ENCODE peak calls at places on chromosomes 4 and X, in eight cellular contexts. Q, S, D, K, F, I, U and Y are unnamed samples.

GRCh38 chrX:103376979-103377324 is 614 bp downstream of the BEX3 start:
- DNase-seq in Q (no peak), S (no peak), D (no peak), K (no peak), F (no peak), I (no peak), U (no peak), Y (no peak)

GRCh38 chr4:89939994-89940393 is 45.3 kb downstream of the MMRN1 start:
- DNase-seq in Q (no peak), S (peak; percentile 58), D (peak; percentile 66), K (peak; percentile 19), F (peak; percentile 51), I (no peak), U (no peak), Y (no peak)

GRCh38 chr4:189322426-189322825 is 618.2 kb upstream of the FRG1 start:
- DNase-seq in Q (no peak), S (no peak), D (no peak), K (no peak), F (no peak), I (no peak), U (no peak), Y (no peak)

GRCh38 chr4:139528377-139529005 is 27.5 kb downstream of the SETD7 start:
- DNase-seq in Q (no peak), S (no peak), D (no peak), K (peak; percentile 71), F (peak; percentile 76), I (no peak), U (no peak), Y (no peak)

GRCh38 chr4:43133566-43133965 is 241.1 kb downstream of the GRXCR1 start:
- DNase-seq in Q (no peak), S (peak; percentile 54), D (peak; percentile 2), K (no peak), F (no peak), I (no peak), U (no peak), Y (no peak)

GRCh38 chrX:139077303-139078131 is 366.0 kb upstream of the FGF13 start:
- DNase-seq in Q (no peak), S (no peak), D (no peak), K (no peak), F (no peak), I (no peak), U (no peak), Y (no peak)

GRCh38 chr4:56641494-56642051 is 39.5 kb downstream of the HOPX start:
- DNase-seq in Q (no peak), S (no peak), D (no peak), K (no peak), F (peak; percentile 81), I (peak; percentile 72), U (no peak), Y (no peak)

GRCh38 chrX:50497067-50497466 is 26.4 kb upstream of the DGKK start:
- DNase-seq in Q (no peak), S (no peak), D (no peak), K (no peak), F (no peak), I (no peak), U (no peak), Y (no peak)

GRCh38 chr4:41644288-41644914 is 104.1 kb downstream of the PHOX2B start:
- DNase-seq in Q (peak; percentile 79), S (peak; percentile 57), D (no peak), K (peak; percentile 77), F (peak; percentile 27), I (no peak), U (peak; percentile 65), Y (peak; percentile 79)

GRCh38 chr4:99624141-99624719 is 33.4 kb downstream of the C4orf54 start:
- DNase-seq in Q (no peak), S (no peak), D (no peak), K (no peak), F (no peak), I (no peak), U (no peak), Y (no peak)

GRCh38 chrX:136457303-136457917 is 30.3 kb upstream of the BRS3 start:
- DNase-seq in Q (no peak), S (no peak), D (no peak), K (no peak), F (no peak), I (no peak), U (no peak), Y (peak; percentile 0)

GRCh38 chr4:17817027-17817426 is 6.2 kb downstream of the NCAPG start:
- DNase-seq in Q (no peak), S (peak; percentile 63), D (no peak), K (no peak), F (peak; percentile 75), I (no peak), U (no peak), Y (peak; percentile 71)

GRCh38 chr4:77092832-77093800 is 17.3 kb upstream of the CCNI start:
- DNase-seq in Q (no peak), S (no peak), D (no peak), K (no peak), F (no peak), I (no peak), U (no peak), Y (no peak)

GRCh38 chrX:12378263-12378662 is 240.0 kb downstream of the FRMPD4 start:
- DNase-seq in Q (no peak), S (no peak), D (no peak), K (no peak), F (no peak), I (no peak), U (no peak), Y (no peak)

GRCh38 chr4:152309418-152309817 is 226.5 kb downstream of the FBXW7 start:
- DNase-seq in Q (no peak), S (no peak), D (peak; percentile 81), K (no peak), F (no peak), I (no peak), U (no peak), Y (no peak)

GRCh38 chrX:110407910-110408545 is 49.4 kb downstream of the RTL9 start:
- DNase-seq in Q (no peak), S (peak; percentile 57), D (peak; percentile 31), K (no peak), F (no peak), I (peak; percentile 48), U (peak; percentile 74), Y (peak; percentile 6)

GRCh38 chr4:140249351-140249750 is 95.4 kb upstream of the MAML3 start:
- DNase-seq in Q (no peak), S (peak; percentile 5), D (no peak), K (no peak), F (peak; percentile 34), I (no peak), U (no peak), Y (no peak)

GRCh38 chr4:101191302-101192098 is 155.8 kb downstream of the PPP3CA start:
- DNase-seq in Q (no peak), S (peak; percentile 93), D (no peak), K (peak; percentile 72), F (peak; percentile 87), I (no peak), U (no peak), Y (peak; percentile 40)

GRCh38 chr4:108881190-108881589 is 118.3 kb upstream of the ETNPPL start:
- DNase-seq in Q (no peak), S (no peak), D (no peak), K (no peak), F (peak; percentile 26), I (peak; percentile 53), U (no peak), Y (no peak)

GRCh38 chrX:40154229-40154852 is 56.6 kb upstream of the BCOR start:
- DNase-seq in Q (no peak), S (no peak), D (peak; percentile 87), K (peak; percentile 46), F (no peak), I (no peak), U (no peak), Y (no peak)

GRCh38 chr4:102342404-102343074 is 2.7 kb downstream of the SLC39A8 start:
- DNase-seq in Q (no peak), S (no peak), D (no peak), K (no peak), F (no peak), I (no peak), U (no peak), Y (no peak)

GRCh38 chr4:7547368-7548040 is 112.8 kb upstream of the PSAPL1 start:
- DNase-seq in Q (no peak), S (no peak), D (peak; percentile 49), K (no peak), F (no peak), I (no peak), U (no peak), Y (no peak)

GRCh38 chrX:12446342-12447075 is 308.2 kb downstream of the FRMPD4 start:
- DNase-seq in Q (no peak), S (no peak), D (no peak), K (no peak), F (no peak), I (peak; percentile 26), U (no peak), Y (no peak)

GRCh38 chr4:182258441-182259031 is 15.3 kb downstream of the TENM3 start:
- DNase-seq in Q (no peak), S (no peak), D (no peak), K (no peak), F (no peak), I (no peak), U (no peak), Y (no peak)